ENCODE peak calls at places on chromosomes 5 and 9, in seven cellular contexts. R is ovary; Q is stomach; A is right lobe of liver; I is CD4-positive, CD25-positive, alpha-beta regulatory T cell; K is endodermal cell; F is GM23338. T is an unnamed sample.

GRCh38 chr9:100011062-100011681 is 87.6 kb downstream of the ERP44 start:
- DNase-seq in R (no peak), Q (no peak), A (no peak), I (peak; percentile 75), K (peak; percentile 60), F (peak; percentile 79), T (no peak)

GRCh38 chr5:148070621-148071020 is 6.8 kb downstream of the SPINK5 start:
- DNase-seq in R (no peak), Q (no peak), A (no peak), I (no peak), K (no peak), F (no peak), T (no peak)

GRCh38 chr9:3059781-3060468 is 216.0 kb upstream of the PUM3 start:
- DNase-seq in R (no peak), Q (no peak), A (no peak), I (no peak), K (no peak), F (peak; percentile 75), T (no peak)

GRCh38 chr9:13445123-13445522 is 165.6 kb upstream of the MPDZ start:
- DNase-seq in R (no peak), Q (no peak), A (no peak), I (no peak), K (no peak), F (no peak), T (no peak)

GRCh38 chr5:66224273-66224672 is 80.2 kb downstream of the SREK1 start:
- DNase-seq in R (no peak), Q (no peak), A (no peak), I (no peak), K (no peak), F (no peak), T (no peak)

GRCh38 chr5:135135530-135136201 is 101.6 kb upstream of the PITX1 start:
- DNase-seq in R (no peak), Q (peak; percentile 63), A (peak; percentile 71), I (no peak), K (peak; percentile 31), F (no peak), T (no peak)

GRCh38 chr5:56064984-56065383 is 70.2 kb upstream of the IL6ST start:
- DNase-seq in R (no peak), Q (no peak), A (no peak), I (no peak), K (no peak), F (no peak), T (no peak)

GRCh38 chr5:84292788-84293653 is 91.7 kb downstream of the EDIL3 start:
- DNase-seq in R (no peak), Q (no peak), A (no peak), I (no peak), K (no peak), F (peak; percentile 22), T (no peak)

GRCh38 chr9:110750272-110750671 is 81.7 kb downstream of the MUSK start:
- DNase-seq in R (no peak), Q (no peak), A (no peak), I (no peak), K (no peak), F (no peak), T (no peak)

GRCh38 chr5:109740329-109740728 is 50.6 kb downstream of the MAN2A1 start:
- DNase-seq in R (no peak), Q (peak; percentile 47), A (no peak), I (no peak), K (peak; percentile 80), F (peak; percentile 18), T (no peak)

GRCh38 chr9:121861501-121862180 is 210.2 kb downstream of the DAB2IP start:
- DNase-seq in R (no peak), Q (peak; percentile 35), A (peak; percentile 67), I (no peak), K (peak; percentile 85), F (peak; percentile 71), T (no peak)

GRCh38 chr5:83927140-83927733 is 206.6 kb upstream of the HAPLN1 start:
- DNase-seq in R (no peak), Q (peak; percentile 60), A (peak; percentile 56), I (peak; percentile 9), K (peak; percentile 97), F (peak; percentile 92), T (peak; percentile 50)

GRCh38 chr5:151684690-151685361 is 1.9 kb downstream of the SPARC start:
- DNase-seq in R (peak; percentile 79), Q (no peak), A (no peak), I (no peak), K (peak; percentile 91), F (peak; percentile 94), T (peak; percentile 46)

GRCh38 chr9:90600029-90600428 is 42.6 kb downstream of the DIRAS2 start:
- DNase-seq in R (no peak), Q (no peak), A (no peak), I (no peak), K (peak; percentile 63), F (no peak), T (no peak)

GRCh38 chr5:177093082-177093712 is 6.5 kb downstream of the FGFR4 start:
- DNase-seq in R (no peak), Q (no peak), A (no peak), I (no peak), K (no peak), F (no peak), T (no peak)

GRCh38 chr9:89929721-89930480 is 325.1 kb downstream of the GADD45G start:
- DNase-seq in R (no peak), Q (no peak), A (no peak), I (peak; percentile 5), K (peak; percentile 28), F (no peak), T (no peak)

GRCh38 chr5:38265546-38266179 is 7.3 kb downstream of the EGFLAM start:
- DNase-seq in R (peak; percentile 59), Q (peak; percentile 61), A (peak; percentile 68), I (peak; percentile 46), K (peak; percentile 93), F (peak; percentile 88), T (peak; percentile 73)

GRCh38 chr9:33751536-33752129 is 43.7 kb upstream of the PRSS3 start:
- DNase-seq in R (no peak), Q (no peak), A (no peak), I (no peak), K (no peak), F (no peak), T (no peak)

GRCh38 chr5:173742432-173742816 is 126.0 kb upstream of the BOD1 start:
- DNase-seq in R (no peak), Q (no peak), A (no peak), I (peak; percentile 51), K (no peak), F (no peak), T (no peak)

GRCh38 chr5:54720346-54720745 is 202.8 kb downstream of the SNX18 start:
- DNase-seq in R (no peak), Q (no peak), A (no peak), I (no peak), K (no peak), F (no peak), T (no peak)

GRCh38 chr5:173512637-173513435 is 103.6 kb downstream of the BOD1 start:
- DNase-seq in R (no peak), Q (no peak), A (no peak), I (no peak), K (no peak), F (no peak), T (no peak)

GRCh38 chr5:116144103-116144502 is 59.3 kb downstream of the COMMD10 start:
- DNase-seq in R (no peak), Q (no peak), A (no peak), I (no peak), K (no peak), F (no peak), T (no peak)

GRCh38 chr5:55104036-55104767 is 1.8 kb downstream of the GZMA start:
- DNase-seq in R (no peak), Q (no peak), A (no peak), I (peak; percentile 38), K (no peak), F (peak; percentile 17), T (no peak)

DNA sequence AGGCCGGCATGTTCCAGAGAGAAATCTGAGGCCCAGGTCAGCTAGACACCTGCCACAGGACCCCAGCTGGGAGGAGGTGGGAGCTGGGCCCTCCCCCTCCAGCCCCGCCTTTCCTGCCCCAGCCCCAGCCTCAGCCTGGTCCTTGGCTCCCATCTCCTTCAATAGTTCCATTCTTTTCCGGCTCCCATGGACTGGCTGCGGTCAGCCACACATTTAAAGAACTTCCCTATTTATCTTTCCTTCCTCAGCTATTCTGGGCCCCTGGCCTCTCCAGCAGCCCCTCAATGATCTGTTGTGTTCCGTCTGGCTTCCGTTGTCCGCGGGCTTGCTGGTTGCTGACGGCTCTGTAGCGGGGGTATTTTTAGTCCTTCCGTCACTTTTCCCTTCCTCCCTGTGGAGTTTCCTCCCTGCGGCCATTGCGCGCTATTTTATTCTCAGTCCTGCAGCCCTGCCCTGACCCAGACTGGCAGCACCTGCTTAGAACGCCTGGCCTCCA is 73.8 kb downstream of the AMBP start:
- DNase-seq in R (peak; percentile 7), Q (peak; percentile 24), A (peak; percentile 56), I (no peak), K (peak; percentile 22), F (no peak), T (peak; percentile 27)
- H3K4me3 ChIP-seq in R (no peak overlapping the region), Q (no peak overlapping the region), A (no peak overlapping the region), I (no peak overlapping the region), K (no peak overlapping the region), F (no peak overlapping the region), T (no peak overlapping the region)

GRCh38 chr5:58404734-58405133 is 55.2 kb downstream of the PLK2 start:
- DNase-seq in R (no peak), Q (no peak), A (no peak), I (no peak), K (no peak), F (no peak), T (no peak)
- H3K4me1 ChIP-seq in R (no peaks in the 10 kb centered on the region), Q (no peaks in the 10 kb centered on the region), A (no peaks in the 10 kb centered on the region), I (no peaks in the 10 kb centered on the region), K (no peaks in the 10 kb centered on the region), F (peaks cover 24% of the 10 kb centered on the region), T (no peaks in the 10 kb centered on the region)

GRCh38 chr9:124218438-124219289 is 39.1 kb upstream of the NEK6 start:
- DNase-seq in R (no peak), Q (peak; percentile 68), A (peak; percentile 65), I (no peak), K (peak; percentile 38), F (no peak), T (peak; percentile 66)
- H3K27ac ChIP-seq in R (no peak overlapping the region), Q (no peak overlapping the region), A (peak overlapping the region; percentile 43), I (no peak overlapping the region), K (no peak overlapping the region), F (no peak overlapping the region), T (no peak overlapping the region)

GRCh38 chr5:90644132-90644531 is 85.5 kb downstream of the ADGRV1 start:
- DNase-seq in R (no peak), Q (no peak), A (no peak), I (no peak), K (no peak), F (no peak), T (no peak)
- H3K4me3 ChIP-seq in R (no peak overlapping the region), Q (no peak overlapping the region), A (no peak overlapping the region), I (no peak overlapping the region), K (no peak overlapping the region), F (no peak overlapping the region), T (no peak overlapping the region)

GRCh38 chr9:126392662-126393383 is 66.2 kb downstream of the MVB12B start:
- DNase-seq in R (no peak), Q (no peak), A (peak; percentile 40), I (no peak), K (no peak), F (no peak), T (no peak)
- H3K4me1 ChIP-seq in R (no peaks in the 10 kb centered on the region), Q (peaks cover 31% of the 10 kb centered on the region), A (peaks cover 16% of the 10 kb centered on the region), I (peaks cover 13% of the 10 kb centered on the region), K (no peaks in the 10 kb centered on the region), F (peaks cover 10% of the 10 kb centered on the region), T (peaks cover 19% of the 10 kb centered on the region)